ENCODE peak calls at places on chromosome 1, in four cellular contexts. W, P, O and H are unnamed samples.

GRCh38 chr1:223665592-223666312 is at the start of gene CAPN8:
- DNase-seq in W (no peak), O (no peak), P (no peak), H (no peak)

GRCh38 chr1:145926706-145927072 is 595 bp downstream of the RBM8A start:
- DNase-seq in P (no peak), W (no peak), O (no peak), H (no peak)

GRCh38 chr1:26452459-26453183 is 19.6 kb upstream of the HMGN2 start:
- DNase-seq in O (no peak), P (no peak), W (no peak), H (no peak)

GRCh38 chr1:30378991-30379581 is 344.3 kb downstream of the MATN1 start:
- DNase-seq in O (no peak), P (no peak), W (no peak), H (no peak)

GRCh38 chr1:218498061-218498938 is 153.2 kb downstream of the TGFB2 start:
- DNase-seq in O (no peak), P (no peak), W (no peak), H (no peak)

GRCh38 chr1:203662821-203663220 is 36.2 kb downstream of the ATP2B4 start:
- DNase-seq in O (no peak), P (no peak), W (no peak), H (no peak)

GRCh38 chr1:157119008-157119407 is 19.2 kb downstream of the ETV3 start:
- DNase-seq in O (no peak), P (no peak), W (no peak), H (no peak)

GRCh38 chr1:29033829-29034466 is 89.8 kb downstream of the TMEM200B start:
- DNase-seq in W (peak; percentile 11), P (peak; percentile 50), O (no peak), H (peak; percentile 19)

GRCh38 chr1:90839323-90839722 is 122.2 kb upstream of the BARHL2 start:
- DNase-seq in W (no peak), P (no peak), O (no peak), H (no peak)

GRCh38 chr1:244231572-244232315 is 180.7 kb downstream of the ZBTB18 start:
- DNase-seq in W (no peak), O (no peak), P (no peak), H (no peak)

GRCh38 chr1:54461731-54462596 is 55.8 kb upstream of the SSBP3 start:
- DNase-seq in O (no peak), W (no peak), P (no peak), H (no peak)

GRCh38 chr1:17673335-17674075 is 81.6 kb upstream of the ACTL8 start:
- DNase-seq in W (no peak), P (no peak), O (no peak), H (no peak)

GRCh38 chr1:161200421-161200991 is 1.7 kb upstream of the ADAMTS4 start:
- DNase-seq in W (no peak), O (no peak), P (peak; percentile 55), H (no peak)

GRCh38 chr1:181124206-181124825 is 35.8 kb downstream of the IER5 start:
- DNase-seq in O (peak; percentile 83), W (no peak), P (no peak), H (no peak)

GRCh38 chr1:181128592-181129497 is 40.3 kb downstream of the IER5 start:
- DNase-seq in W (no peak), O (peak; percentile 90), P (peak; percentile 58), H (no peak)

GRCh38 chr1:181126871-181127587 is 38.5 kb downstream of the IER5 start:
- DNase-seq in W (no peak), P (no peak), O (no peak), H (no peak)

GRCh38 chr1:181127898-181128453 is 39.5 kb downstream of the IER5 start:
- DNase-seq in W (no peak), P (no peak), O (no peak), H (no peak)

DNA sequence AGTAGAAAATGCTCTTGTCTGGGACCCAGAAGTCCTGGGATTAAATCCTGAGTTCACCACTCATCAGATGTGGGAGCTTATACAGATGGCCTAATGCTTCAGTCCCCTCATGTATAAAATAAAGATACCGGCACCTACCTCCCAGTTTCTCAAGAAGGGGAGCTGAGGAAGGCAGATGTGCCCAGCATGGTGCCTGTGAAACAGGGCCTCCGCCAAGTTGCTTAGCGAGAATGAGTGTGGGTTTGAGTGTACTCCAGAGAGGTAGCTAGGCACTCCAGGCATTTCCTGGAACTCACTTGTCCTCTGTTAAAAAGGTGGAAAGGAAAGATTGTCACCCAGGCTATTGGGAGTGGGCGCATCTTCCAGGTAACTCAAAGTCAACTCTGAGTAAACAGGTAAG is 37.8 kb downstream of the IER5 start:
- DNase-seq in O (no peak), P (no peak), W (no peak), H (no peak)
- TF ChIP-seq SPI1 in O (no peak), P (no peak), W (no peak), H (no peak)

GRCh38 chr1:85332575-85332974 is 56.1 kb upstream of the BCL10 start:
- DNase-seq in W (no peak), P (no peak), O (no peak), H (no peak)

GRCh38 chr1:85330711-85331290 is 54.4 kb upstream of the BCL10 start:
- DNase-seq in P (no peak), O (no peak), W (no peak), H (no peak)

GRCh38 chr1:85328713-85329376 is 52.4 kb upstream of the BCL10 start:
- DNase-seq in O (no peak), P (no peak), W (no peak), H (no peak)

GRCh38 chr1:85327759-85328158 is 51.3 kb upstream of the BCL10 start:
- DNase-seq in P (no peak), W (no peak), O (no peak), H (no peak)

DNA sequence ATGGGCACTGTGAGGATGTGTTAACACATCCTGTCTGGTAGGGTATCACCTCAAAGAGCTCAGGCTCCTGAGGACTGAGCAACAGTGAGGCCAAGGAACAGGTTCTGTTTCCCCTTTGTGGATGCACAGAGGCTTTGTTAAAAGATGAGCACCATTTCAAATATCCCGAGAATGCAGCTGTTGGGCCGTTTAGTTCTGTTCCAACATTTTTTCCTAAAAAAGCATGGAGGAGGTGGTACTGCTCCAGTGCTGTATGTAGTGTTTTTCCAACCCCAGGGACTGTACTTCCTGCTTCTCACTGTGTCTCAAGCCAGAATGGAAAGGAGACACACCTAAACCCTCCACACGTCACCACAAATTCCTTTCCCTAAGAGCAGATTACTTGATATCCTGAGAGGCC is 53.8 kb upstream of the BCL10 start:
- DNase-seq in P (no peak), O (no peak), W (no peak), H (no peak)
- TF ChIP-seq SPI1 in P (no peak), O (no peak), W (no peak), H (no peak)

GRCh38 chr1:51190996-51191395 is 45.1 kb upstream of the RNF11 start:
- DNase-seq in P (no peak), W (no peak), O (no peak), H (no peak)
- TF ChIP-seq SPI1 in P (no peak), W (no peak), O (no peak), H (no peak)

DNA sequence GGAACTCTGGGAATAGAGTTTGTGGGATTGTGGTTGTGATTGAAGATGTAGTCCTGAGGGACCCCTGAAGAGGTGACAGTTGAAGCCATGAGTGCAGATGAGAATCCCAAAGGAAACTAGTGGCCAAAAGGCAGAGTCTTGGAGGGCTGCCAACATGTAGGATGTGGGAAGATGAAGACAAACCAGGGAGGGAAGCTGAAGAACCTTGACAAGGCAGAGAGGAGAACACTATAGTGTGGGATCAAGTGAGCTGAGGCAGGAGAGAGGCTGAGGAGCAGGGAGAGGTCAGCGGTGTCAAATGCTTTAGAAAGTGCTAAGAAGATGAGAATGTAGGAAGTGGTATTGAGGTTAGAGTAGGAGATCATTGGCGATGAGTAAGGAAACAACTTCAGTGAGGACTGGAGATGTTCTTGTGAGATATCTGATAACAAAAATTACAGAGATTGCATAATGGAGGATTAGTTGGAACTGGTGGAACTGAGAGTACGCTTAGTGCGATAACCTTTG is 88.5 kb upstream of the VCAM1 start:
- DNase-seq in O (peak; percentile 36), W (no peak), P (no peak), H (no peak)
- TF ChIP-seq SPI1 in O (peak; percentile 57), W (no peak), P (no peak), H (no peak)

GRCh38 chr1:110542730-110543129 is 23.8 kb upstream of the KCNA10 start:
- DNase-seq in W (no peak), P (no peak), O (peak; percentile 13), H (no peak)
- TF ChIP-seq SPI1 in W (no peak), P (peak; percentile 38), O (peak; percentile 40), H (no peak)

GRCh38 chr1:8078176-8078671 is 52.1 kb upstream of the ERRFI1 start:
- DNase-seq in W (no peak), O (no peak), P (no peak), H (no peak)
- TF ChIP-seq SPI1 in W (no peak), O (no peak), P (no peak), H (no peak)

GRCh38 chr1:38454236-38454635 is 405.3 kb downstream of the RRAGC start:
- DNase-seq in P (peak; percentile 69), W (no peak), O (peak; percentile 18), H (no peak)

GRCh38 chr1:38456564-38456876 is 403.1 kb downstream of the RRAGC start:
- DNase-seq in W (no peak), O (no peak), P (no peak), H (no peak)

GRCh38 chr1:38452246-38452645 is 405.7 kb upstream of the POU3F1 start:
- DNase-seq in P (no peak), W (no peak), O (no peak), H (no peak)

GRCh38 chr1:38454749-38455441 is 404.7 kb downstream of the RRAGC start:
- DNase-seq in W (no peak), P (no peak), O (no peak), H (no peak)

GRCh38 chr1:38455829-38456563 is 403.6 kb downstream of the RRAGC start:
- DNase-seq in P (no peak), W (no peak), O (no peak), H (no peak)
- TF ChIP-seq SPI1 in P (no peak), W (no peak), O (no peak), H (no peak)

GRCh38 chr1:37755290-37755689 is 9.6 kb downstream of the EPHA10 start:
- DNase-seq in O (no peak), W (no peak), P (no peak), H (no peak)
- TF ChIP-seq SPI1 in O (no peak), W (no peak), P (no peak), H (no peak)